ENCODE peak calls at places on chromosomes 5 and 9, in four cellular contexts. H is K562, A is H1, Q is HepG2. K is an unnamed sample.

GRCh38 chr9:7258688-7259396 is 501.1 kb downstream of the KDM4C start:
- DNase-seq in H (no peak), A (no peak), Q (no peak), K (no peak)

GRCh38 chr5:112143684-112144083 is 275.4 kb downstream of the EPB41L4A start:
- DNase-seq in H (no peak), A (no peak), Q (no peak), K (no peak)

GRCh38 chr5:110354896-110355295 is 371.6 kb downstream of the TMEM232 start:
- DNase-seq in H (no peak), A (no peak), Q (no peak), K (no peak)

GRCh38 chr5:2866622-2867372 is 115.3 kb upstream of the IRX2 start:
- DNase-seq in H (no peak), A (no peak), Q (no peak), K (no peak)

GRCh38 chr9:124198948-124199347 is 58.8 kb upstream of the NEK6 start:
- DNase-seq in H (no peak), A (no peak), Q (no peak), K (no peak)

GRCh38 chr5:168706655-168707069 is 127.5 kb upstream of the PANK3 start:
- DNase-seq in H (no peak), A (peak), Q (peak), K (peak)

GRCh38 chr9:4435197-4435596 is 55.1 kb upstream of the SLC1A1 start:
- DNase-seq in H (no peak), A (no peak), Q (no peak), K (peak)

GRCh38 chr5:169631360-169631759 is 5.7 kb upstream of the DOCK2 start:
- DNase-seq in H (no peak), A (no peak), Q (no peak), K (no peak)

GRCh38 chr9:26458054-26458453 is 434.5 kb downstream of the CAAP1 start:
- DNase-seq in H (no peak), A (no peak), Q (no peak), K (no peak)

GRCh38 chr5:124343021-124343420 is 403.4 kb downstream of the ZNF608 start:
- DNase-seq in H (no peak), A (no peak), Q (no peak), K (no peak)

GRCh38 chr9:70362952-70363351 is 51.5 kb downstream of the KLF9 start:
- DNase-seq in H (no peak), A (no peak), Q (no peak), K (no peak)

GRCh38 chr9:122807271-122807900 is 7.5 kb downstream of the OR1K1 start:
- DNase-seq in H (no peak), A (no peak), Q (no peak), K (no peak)

GRCh38 chr5:108786806-108787483 is 39.2 kb downstream of the FER start:
- DNase-seq in H (no peak), A (no peak), Q (no peak), K (no peak)

GRCh38 chr5:171309526-171310333 is 682 bp downstream of the TLX3 start:
- DNase-seq in H (no peak), A (no peak), Q (no peak), K (peak)

GRCh38 chr5:171272996-171273970 is 35.8 kb upstream of the TLX3 start:
- DNase-seq in H (peak), A (peak), Q (peak), K (no peak)

GRCh38 chr9:9563817-9564216 is 1049.0 kb downstream of the PTPRD start:
- DNase-seq in H (no peak), A (no peak), Q (no peak), K (no peak)

GRCh38 chr9:109452761-109453160 is 45.3 kb downstream of the PTPN3 start:
- DNase-seq in H (no peak), A (no peak), Q (no peak), K (peak)

GRCh38 chr5:51347157-51347556 is 36.1 kb upstream of the ISL1 start:
- DNase-seq in H (no peak), A (no peak), Q (no peak), K (no peak)

GRCh38 chr9:78158286-78158685 is 77.6 kb upstream of the CEP78 start:
- DNase-seq in H (no peak), A (no peak), Q (no peak), K (no peak)

GRCh38 chr9:104780796-104781395 is 17.0 kb downstream of the NIPSNAP3B start:
- DNase-seq in H (no peak), A (no peak), Q (no peak), K (peak)

GRCh38 chr5:178640331-178641045 is 13.6 kb upstream of the CLK4 start:
- DNase-seq in H (no peak), A (no peak), Q (no peak), K (no peak)

GRCh38 chr5:52468980-52469379 is 318.7 kb upstream of the ITGA1 start:
- DNase-seq in H (no peak), A (no peak), Q (no peak), K (no peak)

GRCh38 chr5:6261668-6262067 is 116.7 kb downstream of the MED10 start:
- DNase-seq in H (no peak), A (no peak), Q (no peak), K (no peak)

GRCh38 chr5:83510199-83510730 is 38.7 kb downstream of the VCAN start:
- DNase-seq in H (no peak), A (no peak), Q (no peak), K (no peak)

GRCh38 chr5:122319897-122320296 is 7.9 kb downstream of the SNCAIP start:
- DNase-seq in H (no peak), A (no peak), Q (no peak), K (no peak)

GRCh38 chr5:73365301-73365853 is 83.2 kb downstream of the FOXD1 start:
- DNase-seq in H (no peak), A (no peak), Q (no peak), K (peak)

DNA sequence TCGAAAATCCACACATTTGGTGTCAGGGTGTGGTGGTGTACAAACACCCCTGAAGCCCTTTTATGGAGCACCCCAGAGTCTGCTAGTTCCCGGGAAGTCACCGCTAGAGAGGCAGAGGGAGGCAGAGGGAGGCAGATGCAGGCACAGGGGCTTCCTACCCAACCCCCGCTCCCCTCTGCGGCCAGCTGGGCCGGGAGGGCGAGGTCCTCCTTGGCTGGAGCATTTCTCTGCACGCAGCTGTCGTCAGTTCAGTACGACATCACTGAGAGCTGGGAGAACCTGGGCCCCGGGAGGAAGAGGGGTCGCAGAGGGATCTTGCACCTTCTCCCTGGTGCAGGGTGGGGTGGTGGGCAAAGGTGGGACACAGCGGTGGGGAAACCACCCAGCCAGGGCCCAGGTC is 15.8 kb upstream of the UBAC1 start:
- DNase-seq in H (no peak), A (no peak), Q (no peak), K (no peak)
- TF ChIP-seq HDAC2 in H (no peak), A (no peak), Q (no peak), K (no peak)

DNA sequence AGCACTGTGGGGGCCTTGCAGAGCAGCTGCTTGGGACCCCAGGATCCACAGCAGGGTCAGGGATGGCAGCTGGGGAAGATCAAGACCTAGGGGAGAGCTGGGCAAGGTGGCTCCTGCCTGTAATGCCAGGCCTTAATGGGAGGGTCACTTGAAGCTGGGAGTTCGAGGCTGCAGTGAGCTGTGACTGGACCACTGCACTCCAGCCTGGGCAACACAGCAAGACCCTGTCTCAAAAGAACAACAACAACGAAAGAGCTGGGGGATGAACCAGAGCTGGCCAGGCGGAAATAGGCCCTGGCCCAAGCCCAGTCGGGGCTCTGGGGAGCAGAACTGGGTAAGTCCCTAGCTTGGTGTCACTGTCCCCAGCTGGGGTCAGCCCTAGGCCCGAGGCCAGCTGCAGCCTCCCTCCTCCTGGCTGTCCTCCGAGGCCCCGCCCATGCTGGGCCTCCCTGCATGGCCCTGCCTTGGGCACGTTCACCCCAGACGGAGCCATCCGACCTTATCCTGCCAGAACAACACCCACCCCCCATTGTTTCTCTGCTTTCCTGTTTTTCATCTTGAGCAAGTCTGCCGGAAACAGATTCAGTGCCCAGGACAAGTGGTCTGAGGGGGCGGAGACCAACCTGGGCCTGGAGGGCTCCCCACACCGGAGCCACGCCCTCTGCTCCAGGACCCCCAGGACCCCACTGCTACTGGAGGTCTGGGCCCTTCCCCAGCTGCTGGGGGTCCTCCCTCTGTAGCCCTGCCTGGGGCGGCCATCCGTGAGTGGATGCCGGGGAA is 1.9 kb downstream of the DIPK1B start:
- DNase-seq in H (no peak), A (no peak), Q (no peak), K (no peak)
- TF ChIP-seq EP300 in H (no peak), A (no peak), Q (no peak), K (no peak)

GRCh38 chr5:167634432-167634831 is 657.0 kb upstream of the WWC1 start:
- DNase-seq in H (no peak), A (no peak), Q (no peak), K (no peak)

GRCh38 chr5:167629634-167630033 is 661.8 kb upstream of the WWC1 start:
- DNase-seq in H (no peak), A (no peak), Q (no peak), K (no peak)

GRCh38 chr5:167633114-167633513 is 658.3 kb upstream of the WWC1 start:
- DNase-seq in H (no peak), A (no peak), Q (no peak), K (no peak)

GRCh38 chr5:167631191-167631590 is 660.3 kb upstream of the WWC1 start:
- DNase-seq in H (no peak), A (no peak), Q (no peak), K (no peak)

DNA sequence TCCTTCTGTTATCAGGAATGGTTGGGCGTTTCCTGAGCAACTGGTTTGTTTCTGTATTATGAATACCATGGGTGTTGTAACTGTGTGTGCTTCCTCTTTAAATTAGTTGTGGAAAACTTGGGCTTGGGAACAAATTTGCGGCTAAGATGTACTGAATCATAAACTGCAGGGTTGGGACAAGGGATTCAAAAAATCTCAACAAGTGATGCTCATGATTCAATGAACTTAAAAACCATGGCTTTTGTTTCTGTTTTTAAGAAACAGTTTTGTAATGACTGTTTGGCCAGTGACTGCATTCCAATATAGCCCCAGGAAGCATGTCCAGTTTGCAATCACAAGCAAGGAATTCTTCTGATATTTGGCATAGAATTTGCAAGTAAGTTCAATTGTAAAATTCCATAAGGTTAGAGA is 657.5 kb upstream of the WWC1 start:
- DNase-seq in H (no peak), A (no peak), Q (no peak), K (peak)
- TF ChIP-seq HDAC2 in H (no peak), A (no peak), Q (no peak), K (no peak)

DNA sequence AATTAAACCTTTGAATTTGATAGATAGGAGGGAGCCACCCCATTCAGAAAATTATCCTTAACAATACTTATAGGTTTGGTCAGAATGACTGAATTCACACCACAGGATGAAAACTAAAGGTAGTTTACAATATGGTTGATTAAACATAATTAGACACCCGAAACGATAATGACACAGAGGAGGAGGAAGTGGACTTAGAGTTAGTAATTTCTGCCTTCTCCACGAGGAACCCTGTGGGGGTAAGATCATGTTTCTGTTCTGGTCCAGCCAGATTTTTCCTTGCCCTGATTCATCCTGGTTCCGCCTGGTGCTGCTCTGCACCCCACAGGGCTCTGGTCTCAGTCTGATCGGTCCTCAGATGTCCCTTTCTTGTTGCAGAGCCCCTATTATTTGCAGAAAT is 84.7 kb upstream of the DNAH5 start:
- DNase-seq in H (no peak), A (no peak), Q (no peak), K (no peak)
- TF ChIP-seq EP300 in H (no peak), A (no peak), Q (no peak), K (no peak)

DNA sequence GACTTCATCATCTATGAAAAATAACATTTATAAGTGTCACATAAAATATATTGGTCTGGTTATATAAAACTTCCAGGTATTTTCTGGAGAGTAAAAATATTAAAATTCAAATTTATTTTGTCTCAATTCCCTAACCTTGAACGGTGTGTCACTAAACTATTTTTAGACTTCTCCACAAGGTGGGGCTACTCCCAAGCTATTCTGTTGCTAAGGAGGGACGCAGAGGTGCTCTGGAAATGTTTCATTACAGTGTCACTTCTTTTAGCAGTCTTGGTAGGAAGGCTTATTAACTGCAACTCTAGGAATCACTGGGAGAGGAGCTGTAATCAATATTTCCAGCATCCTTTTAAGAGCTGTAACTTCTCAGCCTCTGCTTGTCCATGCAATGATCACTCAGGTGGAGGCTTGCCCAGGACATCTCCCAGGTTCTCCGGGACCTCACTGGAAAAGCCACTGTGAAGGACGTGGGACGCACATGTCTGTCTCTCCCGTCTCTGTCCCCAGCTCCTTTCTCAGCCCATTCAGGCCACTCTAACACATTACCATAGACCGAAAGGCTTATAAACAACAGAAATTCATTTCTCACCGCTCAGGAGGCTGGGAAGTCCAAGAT is 32.5 kb upstream of the DNAH5 start:
- DNase-seq in H (peak), A (no peak), Q (peak), K (peak)
- TF ChIP-seq HDAC2 in H (no peak), A (no peak), Q (no peak), K (no peak)

DNA sequence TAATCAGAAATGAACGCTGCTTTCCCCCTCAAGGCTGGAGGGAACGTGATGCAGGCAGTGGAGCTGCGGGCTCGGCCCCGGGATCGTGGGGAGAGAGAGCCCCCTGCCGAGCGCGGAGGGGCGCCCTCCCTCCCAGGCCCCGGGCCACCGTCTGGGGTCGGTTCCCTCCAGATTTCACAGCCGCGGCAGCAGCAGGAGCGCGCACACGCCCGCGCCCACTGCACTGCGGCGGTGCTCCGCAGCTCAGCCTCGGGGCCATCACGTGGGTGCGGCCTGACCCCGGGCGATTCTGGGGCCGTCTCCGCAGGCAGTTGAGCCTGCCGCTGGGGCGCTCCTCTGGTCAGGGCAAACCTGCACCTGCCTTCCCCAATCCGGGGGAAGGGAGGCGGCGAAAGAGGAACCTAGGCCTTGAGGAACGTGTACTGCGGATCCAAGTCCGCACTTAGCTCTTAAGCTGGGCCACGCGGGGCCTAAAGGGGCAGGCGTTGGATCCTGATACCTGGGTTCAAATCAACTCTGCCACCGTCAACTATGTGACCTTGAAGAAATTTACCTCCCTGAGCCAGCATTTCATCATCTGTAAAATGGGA is 9.4 kb upstream of the DELE1 start:
- DNase-seq in H (peak), A (no peak), Q (no peak), K (no peak)
- TF ChIP-seq EP300 in H (no peak), A (peak), Q (no peak), K (no peak)

GRCh38 chr5:142872217-142872616 is 102.0 kb downstream of the ARHGAP26 start:
- DNase-seq in H (no peak), A (no peak), Q (no peak), K (no peak)
- TF ChIP-seq HDAC2 in H (no peak), A (no peak), Q (no peak), K (no peak)

GRCh38 chr9:115891929-115892328 is 261.7 kb upstream of the PAPPA start:
- DNase-seq in H (no peak), A (no peak), Q (no peak), K (no peak)

GRCh38 chr9:115882911-115883310 is 270.7 kb upstream of the PAPPA start:
- DNase-seq in H (no peak), A (no peak), Q (no peak), K (no peak)

GRCh38 chr9:115884846-115885245 is 268.7 kb upstream of the PAPPA start:
- DNase-seq in H (no peak), A (no peak), Q (no peak), K (no peak)

GRCh38 chr9:115883467-115884329 is 269.9 kb upstream of the PAPPA start:
- DNase-seq in H (no peak), A (no peak), Q (peak), K (peak)

DNA sequence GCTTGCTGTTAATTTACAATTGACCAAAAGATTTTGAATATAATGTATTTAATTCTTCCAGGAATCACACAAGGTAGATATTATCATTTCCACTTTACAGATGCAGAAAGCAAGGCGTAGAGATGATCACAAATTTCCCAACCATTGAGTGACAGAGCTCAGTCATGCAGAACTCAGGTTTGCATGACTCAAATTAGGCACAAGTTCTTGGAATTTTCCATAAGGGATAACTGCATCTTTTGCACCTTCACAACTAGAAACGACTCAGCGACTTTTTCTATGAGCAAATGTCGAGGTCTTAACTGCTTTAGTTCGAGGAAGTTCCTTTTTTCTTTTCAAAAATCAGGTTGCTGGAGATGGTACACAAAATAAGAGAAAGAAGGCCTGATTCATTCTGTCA is 265.5 kb upstream of the PAPPA start:
- DNase-seq in H (no peak), A (no peak), Q (no peak), K (no peak)
- TF ChIP-seq EP300 in H (no peak), A (no peak), Q (no peak), K (no peak)

GRCh38 chr5:68024426-68024825 is 191.1 kb upstream of the PIK3R1 start:
- DNase-seq in H (no peak), A (no peak), Q (no peak), K (no peak)
- TF ChIP-seq HDAC2 in H (no peak), A (no peak), Q (no peak), K (no peak)

K was measured in A549.